ENCODE peak calls at places on chromosomes 1 and 21, in nine cellular contexts. Q, W, E, D, T, V, G, A and K are unnamed samples.

GRCh38 chr1:29655145-29655544 is 418.8 kb downstream of the PTPRU start:
- DNase-seq in Q (no peak), G (no peak), D (no peak), V (peak), E (no peak), T (no peak), W (no peak), A (no peak), K (no peak)

GRCh38 chr1:224929335-224930237 is at the start of gene DNAH14:
- DNase-seq in A (peak), D (peak), T (no peak), G (peak), E (no peak), V (peak), Q (peak), W (peak), K (peak)

GRCh38 chr1:174519845-174520244 is 72.1 kb downstream of the GPR52 start:
- DNase-seq in V (no peak), D (no peak), E (no peak), A (no peak), Q (no peak), T (no peak), G (no peak), W (no peak), K (no peak)

GRCh38 chr1:67572217-67572593 is 112.8 kb upstream of the GADD45A start:
- DNase-seq in Q (no peak), E (no peak), V (no peak), A (no peak), T (no peak), G (no peak), D (no peak), W (no peak), K (no peak)

GRCh38 chr1:119808972-119809550 is 2.2 kb downstream of the REG4 start:
- DNase-seq in A (peak), T (peak), W (peak), G (peak), Q (peak), E (no peak), V (peak), D (peak), K (peak)

GRCh38 chr1:43042773-43043470 is 84.3 kb upstream of the SLC2A1 start:
- DNase-seq in G (no peak), V (no peak), D (no peak), W (no peak), E (no peak), A (no peak), T (no peak), Q (no peak), K (no peak)

GRCh38 chr1:81435175-81435574 is 365.6 kb upstream of the ADGRL2 start:
- DNase-seq in A (no peak), D (no peak), Q (no peak), E (no peak), W (no peak), V (no peak), G (no peak), T (no peak), K (no peak)

GRCh38 chr21:28745131-28746055 is 247.3 kb downstream of the LTN1 start:
- DNase-seq in D (peak), G (peak), E (peak), A (peak), V (peak), W (peak), Q (peak), T (peak), K (peak)

GRCh38 chr1:236530959-236531358 is 7.2 kb downstream of the LGALS8 start:
- DNase-seq in A (no peak), T (no peak), V (no peak), E (no peak), G (no peak), W (no peak), D (no peak), Q (no peak), K (no peak)

GRCh38 chr1:153565529-153566374 is at the start of gene S100A2:
- DNase-seq in W (peak), T (no peak), G (peak), A (peak), E (no peak), V (peak), Q (peak), D (peak), K (peak)

GRCh38 chr1:160058087-160058486 is 11.9 kb downstream of the KCNJ10 start:
- DNase-seq in A (no peak), Q (no peak), V (no peak), T (no peak), E (no peak), D (peak), G (no peak), W (no peak), K (no peak)

GRCh38 chr1:213284626-213285025 is 233.6 kb downstream of the RPS6KC1 start:
- DNase-seq in D (peak), E (no peak), A (peak), Q (peak), W (no peak), T (no peak), V (no peak), G (peak), K (peak)

GRCh38 chr1:51131185-51131584 is 29.2 kb downstream of the C1orf185 start:
- DNase-seq in E (no peak), W (no peak), G (no peak), D (no peak), A (no peak), V (no peak), T (no peak), Q (no peak), K (no peak)

GRCh38 chr1:12067900-12068821 is 5.1 kb downstream of the TNFRSF8 start:
- DNase-seq in A (no peak), E (no peak), W (no peak), D (peak), G (peak), V (no peak), T (no peak), Q (peak), K (peak)

GRCh38 chr1:53739109-53739681 is at the start of gene GLIS1:
- DNase-seq in V (peak), G (no peak), D (peak), W (peak), Q (peak), T (no peak), A (peak), E (no peak), K (peak)

GRCh38 chr1:46039571-46040052 is 92.8 kb downstream of the PIK3R3 start:
- DNase-seq in E (no peak), W (peak), T (no peak), D (peak), V (peak), A (peak), Q (no peak), G (peak), K (no peak)

GRCh38 chr1:33424205-33424604 is 6.7 kb downstream of the PHC2 start:
- DNase-seq in W (no peak), V (no peak), A (no peak), D (peak), E (no peak), G (no peak), T (no peak), Q (no peak), K (no peak)

GRCh38 chr1:161313554-161314200 is 504 bp upstream of the SDHC start:
- DNase-seq in A (no peak), E (no peak), T (no peak), W (no peak), V (no peak), Q (no peak), D (no peak), G (no peak), K (no peak)